ENCODE peak calls at places on chromosomes 13 and 19, in five cellular contexts. Z is AG04450, R is adrenal gland, G is pancreas, H is lower leg skin. E is an unnamed sample.

GRCh38 chr19:42028304-42029216 is 34.5 kb upstream of the ATP1A3 start:
- DNase-seq in G (no peak), Z (no peak), H (no peak), R (no peak), E (no peak)

GRCh38 chr19:14023404-14024235 is 4.3 kb upstream of the RLN3 start:
- DNase-seq in H (no peak), R (peak), G (peak), Z (no peak), E (no peak)

GRCh38 chr13:51684076-51684475 is 99.8 kb downstream of the WDFY2 start:
- DNase-seq in H (no peak), G (no peak), R (no peak), Z (no peak), E (no peak)

GRCh38 chr13:76663941-76664340 is 222.3 kb downstream of the KCTD12 start:
- DNase-seq in R (no peak), H (no peak), Z (no peak), G (no peak), E (no peak)

GRCh38 chr13:93364166-93364565 is 137.6 kb downstream of the GPC6 start:
- DNase-seq in H (no peak), G (no peak), Z (peak), R (no peak), E (no peak)

GRCh38 chr13:32859893-32860292 is 156.3 kb upstream of the KL start:
- DNase-seq in G (no peak), Z (no peak), H (no peak), R (no peak), E (no peak)

GRCh38 chr19:18713550-18714117 is 30.2 kb downstream of the CRTC1 start:
- DNase-seq in G (no peak), H (no peak), Z (no peak), R (peak), E (no peak)

GRCh38 chr13:51275101-51275500 is 52.9 kb downstream of the FAM124A start:
- DNase-seq in G (no peak), H (no peak), Z (no peak), R (no peak), E (no peak)

GRCh38 chr13:103883152-103883551 is 816.9 kb upstream of the SLC10A2 start:
- DNase-seq in H (peak), G (peak), Z (peak), R (peak), E (peak)

GRCh38 chr19:41646589-41647204 is 19.8 kb upstream of the CEACAM4 start:
- DNase-seq in R (no peak), Z (no peak), H (no peak), G (no peak), E (no peak)

GRCh38 chr13:51643882-51644281 is 59.6 kb downstream of the WDFY2 start:
- DNase-seq in H (no peak), Z (peak), R (no peak), G (no peak), E (peak)

GRCh38 chr19:33705860-33706259 is 84.1 kb downstream of the CHST8 start:
- DNase-seq in R (no peak), H (no peak), G (no peak), Z (no peak), E (no peak)

GRCh38 chr13:42395066-42395821 is 123.3 kb downstream of the AKAP11 start:
- DNase-seq in H (no peak), R (no peak), Z (no peak), G (no peak), E (no peak)

GRCh38 chr13:98509271-98510155 is 67.4 kb downstream of the STK24 start:
- DNase-seq in R (peak), H (peak), G (no peak), Z (peak), E (peak)

GRCh38 chr13:45207319-45207718 is 6.5 kb upstream of the KCTD4 start:
- DNase-seq in R (no peak), G (no peak), H (no peak), Z (no peak), E (no peak)

GRCh38 chr13:91313581-91313980 is 33.9 kb upstream of the MIR17HG start:
- DNase-seq in R (no peak), Z (no peak), H (no peak), G (no peak), E (no peak)

GRCh38 chr19:2115911-2116426 is 19.3 kb downstream of the IZUMO4 start:
- DNase-seq in Z (no peak), R (no peak), H (no peak), G (no peak), E (no peak)
- H3K4me3 ChIP-seq in Z (no peak), R (no peak), H (no peak), G (no peak), E (no peak)

GRCh38 chr19:57242821-57243220 is 2.4 kb downstream of the ZNF805 start:
- DNase-seq in Z (no peak), G (no peak), R (peak), H (no peak), E (no peak)

GRCh38 chr19:57244513-57244912 is 4.1 kb downstream of the ZNF805 start:
- DNase-seq in G (no peak), Z (no peak), R (no peak), H (no peak), E (no peak)

GRCh38 chr19:57241181-57241580 is 749 bp downstream of the ZNF805 start:
- DNase-seq in G (no peak), R (peak), H (no peak), Z (no peak), E (no peak)

GRCh38 chr19:57239982-57240310 is 486 bp upstream of the ZNF805 start:
- DNase-seq in R (peak), H (no peak), Z (no peak), G (no peak), E (no peak)

GRCh38 chr19:57240311-57241090 is at the start of gene ZNF805:
- DNase-seq in G (peak), H (peak), R (peak), Z (peak), E (peak)
- TF ChIP-seq CTCF in G (no peak), H (no peak), R (peak), Z (no peak), E (no peak)

DNA sequence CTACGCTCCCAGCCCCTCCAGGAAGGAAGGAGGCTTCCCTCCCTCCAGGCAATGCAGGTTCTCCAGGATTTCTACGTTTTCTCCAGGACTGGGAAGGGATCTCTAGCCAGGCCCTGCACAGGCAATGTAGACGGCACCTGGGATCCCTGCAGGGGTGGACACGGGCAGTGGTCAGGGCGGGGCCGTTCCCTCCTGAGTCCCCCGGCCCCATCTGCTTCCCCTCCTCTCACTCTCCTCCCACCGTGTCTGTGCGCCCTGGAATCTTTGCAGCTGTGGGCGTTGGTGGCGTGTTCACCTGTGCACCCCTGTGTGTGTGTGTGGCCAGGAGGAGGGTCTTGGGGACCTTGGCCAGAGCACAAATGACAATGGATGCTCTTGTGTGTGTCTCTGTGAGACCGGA is 10.0 kb downstream of the NRTN start:
- DNase-seq in G (no peak), R (no peak), H (no peak), Z (no peak), E (no peak)
- H3K4me3 ChIP-seq in G (no peak), R (no peak), H (no peak), Z (no peak), E (no peak)

DNA sequence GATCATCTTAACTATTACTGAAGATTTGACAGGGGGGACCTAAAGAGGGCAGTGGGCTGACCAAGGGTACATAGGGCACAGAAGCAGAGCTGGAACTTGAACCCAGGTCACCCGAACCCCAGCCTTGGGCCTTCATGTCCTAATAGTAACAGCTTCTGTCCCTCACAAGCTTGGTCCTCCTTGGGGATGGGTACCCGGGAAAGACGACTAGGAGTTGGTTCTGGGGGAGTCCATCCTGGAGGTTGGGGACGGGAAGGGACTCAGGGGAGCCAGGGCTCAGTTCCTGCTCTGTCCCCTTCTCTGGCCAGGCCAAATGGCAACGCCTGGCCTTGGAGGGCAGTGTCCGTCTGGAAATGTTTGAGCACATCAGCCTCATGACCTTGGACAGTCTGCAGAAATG is 39.6 kb upstream of the CYP4F8 start:
- DNase-seq in R (no peak), G (no peak), Z (no peak), H (no peak), E (no peak)
- TF ChIP-seq CTCF in R (no peak), G (no peak), Z (no peak), H (no peak), E (no peak)

GRCh38 chr13:99743079-99743478 is 228.5 kb downstream of the ZIC5 start:
- DNase-seq in R (no peak), G (no peak), Z (no peak), H (no peak), E (no peak)
- H3K4me3 ChIP-seq in R (no peak), G (no peak), Z (no peak), H (no peak), E (no peak)

DNA sequence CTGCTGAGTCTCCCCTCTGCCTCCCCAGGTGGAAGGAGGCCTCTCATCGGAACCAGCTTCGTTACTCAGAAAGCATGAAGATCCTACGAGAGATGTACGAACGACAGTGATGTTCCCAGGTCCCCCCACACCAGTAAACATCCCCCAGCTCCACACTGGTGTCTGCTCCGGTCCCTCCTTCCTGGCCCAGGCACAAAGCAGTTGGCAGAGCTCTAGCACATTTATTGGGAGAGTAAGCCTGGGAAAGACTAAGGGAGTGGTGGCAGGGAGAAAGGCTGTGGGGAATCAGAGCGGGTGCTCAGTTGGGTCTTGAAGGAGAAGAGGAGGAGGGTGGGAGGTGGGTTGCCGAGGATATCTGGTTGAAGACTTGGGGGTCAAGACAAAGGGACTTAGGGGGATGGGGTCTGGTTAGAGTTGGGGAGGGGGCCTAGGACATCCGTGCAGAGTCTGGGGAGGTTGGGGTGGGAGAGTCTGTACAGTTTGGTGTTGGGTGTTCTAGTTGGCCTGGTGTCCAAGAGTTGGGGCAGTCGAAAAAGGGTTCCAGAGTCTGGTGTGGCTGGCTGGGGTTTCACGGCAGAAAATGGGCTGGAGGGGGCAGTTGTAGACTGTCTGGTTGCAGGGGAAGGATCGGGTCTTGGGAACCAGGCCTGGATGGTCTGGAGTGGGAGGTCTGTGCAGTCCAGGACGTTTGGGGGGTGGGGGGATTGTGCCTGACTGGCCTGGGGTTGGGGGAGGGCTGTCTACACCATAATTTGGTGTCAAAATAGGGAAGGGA is 2.3 kb downstream of the HSPB6 start:
- DNase-seq in G (peak), H (no peak), R (no peak), Z (no peak), E (no peak)
- TF ChIP-seq CTCF in G (no peak), H (no peak), R (no peak), Z (no peak), E (no peak)